ENCODE peak calls at places on chromosome 11, in six cellular contexts. D is heart right ventricle, C is tibial artery, N is nephron progenitor cell, E is foreskin keratinocyte, F is Calu3. S is an unnamed sample.

GRCh38 chr11:114200351-114200750 is 95.8 kb upstream of the NNMT start:
- DNase-seq in D (no peak), C (no peak), N (no peak), E (no peak), F (no peak), S (no peak)

GRCh38 chr11:3644817-3645235 is at the start of gene ART1:
- DNase-seq in D (peak), C (no peak), N (no peak), E (no peak), F (peak), S (no peak)

GRCh38 chr11:27213232-27213660 is 149.8 kb downstream of the CCDC34 start:
- DNase-seq in D (no peak), C (no peak), N (no peak), E (peak), F (peak), S (no peak)

GRCh38 chr11:87125257-87125656 is 87.5 kb downstream of the TMEM135 start:
- DNase-seq in D (no peak), C (no peak), N (no peak), E (peak), F (no peak), S (no peak)

GRCh38 chr11:2655320-2655719 is 44.5 kb downstream of the KCNQ1OT1 start:
- DNase-seq in D (no peak), C (no peak), N (no peak), E (no peak), F (no peak), S (no peak)

GRCh38 chr11:113090716-113091577 is 129.7 kb downstream of the NCAM1 start:
- DNase-seq in D (no peak), C (no peak), N (no peak), E (no peak), F (no peak), S (no peak)

GRCh38 chr11:120666121-120666639 is 154.6 kb downstream of the GRIK4 start:
- DNase-seq in D (no peak), C (no peak), N (no peak), E (no peak), F (no peak), S (no peak)

GRCh38 chr11:21774212-21774611 is 418.7 kb upstream of the ANO5 start:
- DNase-seq in D (peak), C (peak), N (no peak), E (no peak), F (no peak), S (no peak)

GRCh38 chr11:121295246-121296007 is 2.9 kb downstream of the SC5D start:
- DNase-seq in D (no peak), C (no peak), N (no peak), E (no peak), F (no peak), S (no peak)

GRCh38 chr11:86938900-86939880 is 16.0 kb downstream of the FZD4 start:
- DNase-seq in D (no peak), C (no peak), N (no peak), E (no peak), F (no peak), S (no peak)

GRCh38 chr11:16925495-16926065 is 88.6 kb downstream of the PLEKHA7 start:
- DNase-seq in D (peak), C (no peak), N (peak), E (no peak), F (peak), S (no peak)

GRCh38 chr11:88320149-88320559 is 17.4 kb downstream of the CTSC start:
- DNase-seq in D (no peak), C (no peak), N (no peak), E (no peak), F (no peak), S (no peak)

GRCh38 chr11:58965246-58965985 is 26.1 kb downstream of the GLYATL1 start:
- DNase-seq in D (no peak), C (no peak), N (no peak), E (peak), F (no peak), S (no peak)

GRCh38 chr11:6531267-6531752 is 34.2 kb downstream of the DNHD1 start:
- DNase-seq in D (no peak), C (no peak), N (peak), E (peak), F (peak), S (no peak)

GRCh38 chr11:61538636-61538961 is 30.1 kb downstream of the LRRC10B start:
- DNase-seq in D (no peak), C (no peak), N (no peak), E (no peak), F (no peak), S (no peak)

GRCh38 chr11:134063991-134064747 is 4.7 kb upstream of the JAM3 start:
- DNase-seq in D (no peak), C (no peak), N (no peak), E (no peak), F (no peak), S (no peak)

GRCh38 chr11:119567667-119568582 is 145.0 kb upstream of the THY1 start:
- DNase-seq in D (no peak), C (no peak), N (no peak), E (no peak), F (no peak), S (no peak)

GRCh38 chr11:113045146-113045545 is 83.9 kb downstream of the NCAM1 start:
- DNase-seq in D (no peak), C (no peak), N (no peak), E (no peak), F (no peak), S (no peak)

GRCh38 chr11:96481204-96481603 is 91.4 kb downstream of the JRKL start:
- DNase-seq in D (no peak), C (no peak), N (no peak), E (peak), F (no peak), S (no peak)

GRCh38 chr11:23570828-23571227 is 710.6 kb upstream of the CCDC179 start:
- DNase-seq in D (no peak), C (no peak), N (no peak), E (no peak), F (no peak), S (no peak)

GRCh38 chr11:46202149-46202548 is 75.3 kb upstream of the CREB3L1 start:
- DNase-seq in D (no peak), C (no peak), N (no peak), E (no peak), F (no peak), S (no peak)

GRCh38 chr11:112610494-112610893 is 349.8 kb upstream of the PLET1 start:
- DNase-seq in D (no peak), C (no peak), N (no peak), E (no peak), F (no peak), S (no peak)

GRCh38 chr11:111512296-111513239 is at the start of gene BTG4:
- DNase-seq in D (peak), C (no peak), N (peak), E (no peak), F (peak), S (no peak)

GRCh38 chr11:60872124-60872951 is 5.0 kb downstream of the ZP1 start:
- DNase-seq in D (no peak), C (peak), N (no peak), E (no peak), F (no peak), S (no peak)

GRCh38 chr11:69312418-69313399 is 18.8 kb downstream of the MYEOV start:
- DNase-seq in D (peak), C (peak), N (no peak), E (no peak), F (no peak), S (peak)

GRCh38 chr11:12125609-12126149 is 15.3 kb downstream of the MICAL2 start:
- DNase-seq in D (no peak), C (no peak), N (no peak), E (peak), F (peak), S (no peak)

GRCh38 chr11:33309118-33309517 is 51.9 kb downstream of the HIPK3 start:
- DNase-seq in D (no peak), C (no peak), N (no peak), E (no peak), F (no peak), S (no peak)

GRCh38 chr11:61027141-61027840 is 55.8 kb downstream of the CD6 start:
- DNase-seq in D (no peak), C (no peak), N (no peak), E (no peak), F (no peak), S (no peak)

GRCh38 chr11:95138448-95138847 is 48.8 kb downstream of the ENDOD1 start:
- DNase-seq in D (no peak), C (no peak), N (no peak), E (no peak), F (no peak), S (no peak)
- TF ChIP-seq CTCF in D (peak), C (peak), N (no peak), E (peak), F (no peak), S (no peak)

DNA sequence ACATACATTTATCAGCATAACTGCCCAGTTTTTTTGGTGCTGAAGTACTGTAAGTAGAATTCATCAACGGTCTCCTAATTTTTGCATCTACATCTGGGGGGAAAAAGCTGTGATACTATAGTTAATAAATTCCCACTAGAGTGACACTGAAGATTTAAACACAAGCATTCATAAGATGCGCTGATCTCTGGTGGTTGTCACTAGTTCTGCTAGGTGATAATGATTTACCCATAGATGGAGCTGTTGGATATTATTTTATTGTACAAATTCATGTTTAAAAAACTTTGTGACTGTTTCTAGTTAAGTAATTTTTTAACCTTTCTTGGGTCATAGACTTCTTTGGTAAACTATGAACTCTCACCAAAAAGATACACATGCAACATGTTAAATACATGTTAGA is 106.6 kb downstream of the EMSY start:
- DNase-seq in D (no peak), C (no peak), N (no peak), E (no peak), F (no peak), S (no peak)
- TF ChIP-seq CTCF in D (peak), C (peak), N (no peak), E (peak), F (no peak), S (no peak)

GRCh38 chr11:75073459-75074190 is 23.1 kb downstream of the OR2AT4 start:
- DNase-seq in D (no peak), C (no peak), N (no peak), E (no peak), F (no peak), S (no peak)
- TF ChIP-seq CTCF in D (no peak), C (no peak), N (no peak), E (no peak), F (no peak), S (no peak)

GRCh38 chr11:30333405-30333804 is 10.5 kb downstream of the ARL14EP start:
- DNase-seq in D (no peak), C (no peak), N (no peak), E (no peak), F (peak), S (no peak)
- TF ChIP-seq CTCF in D (peak), C (no peak), N (peak), E (peak), F (no peak), S (peak)

GRCh38 chr11:74288161-74288560 is 23.3 kb downstream of the P4HA3 start:
- DNase-seq in D (no peak), C (no peak), N (no peak), E (peak), F (peak), S (no peak)

GRCh38 chr11:74283580-74284180 is 27.8 kb downstream of the P4HA3 start:
- DNase-seq in D (no peak), C (no peak), N (no peak), E (no peak), F (no peak), S (no peak)

GRCh38 chr11:74282863-74283484 is 28.5 kb downstream of the P4HA3 start:
- DNase-seq in D (no peak), C (no peak), N (no peak), E (no peak), F (no peak), S (no peak)

GRCh38 chr11:74282421-74282820 is 29.0 kb downstream of the P4HA3 start:
- DNase-seq in D (no peak), C (no peak), N (no peak), E (no peak), F (no peak), S (no peak)

GRCh38 chr11:74284466-74284865 is 27.0 kb downstream of the P4HA3 start:
- DNase-seq in D (no peak), C (no peak), N (no peak), E (no peak), F (no peak), S (no peak)
- TF ChIP-seq CTCF in D (no peak), C (no peak), N (no peak), E (no peak), F (no peak), S (no peak)

DNA sequence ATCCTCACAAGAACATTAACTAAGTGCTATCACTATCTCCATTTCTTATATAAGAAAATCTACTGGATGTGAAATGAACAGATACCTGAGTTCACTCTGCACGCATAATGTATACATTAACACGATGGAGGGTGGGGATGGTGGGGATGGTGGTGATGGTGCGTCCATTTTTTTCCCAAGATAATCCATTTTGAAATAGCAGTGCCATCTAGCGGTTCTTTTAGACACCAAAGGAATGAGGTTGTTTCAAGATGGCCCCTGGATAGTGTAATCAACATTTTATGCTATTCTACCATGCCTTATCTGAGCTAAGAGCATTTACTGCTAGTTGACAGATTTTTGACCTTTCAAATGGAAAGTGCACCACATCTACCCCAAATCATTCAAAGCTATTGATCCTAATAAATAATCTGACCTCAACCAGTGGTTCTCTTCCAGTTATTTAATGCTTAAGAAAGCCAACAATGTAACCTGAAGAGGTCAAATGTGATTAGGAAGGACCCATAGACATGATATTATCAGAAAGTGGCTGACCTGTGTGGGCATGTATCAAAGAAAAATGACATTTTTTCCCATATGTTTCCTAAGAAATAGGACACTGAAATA is 714.7 kb upstream of the TENM4 start:
- DNase-seq in D (no peak), C (no peak), N (peak), E (no peak), F (no peak), S (no peak)
- TF ChIP-seq CTCF in D (peak), C (no peak), N (peak), E (peak), F (peak), S (peak)